ENCODE peak calls at places on chromosomes 13 and 19, in five cellular contexts. One of them, this sample, is unnamed.

GRCh38 chr13:45156565-45157361 is 36.5 kb downstream of the GTF2F2 start:
- DNase-seq in omental fat pad: no peak
- DNase-seq in vagina: no peak
- DNase-seq in AG08395: no peak
- DNase-seq in SJSA1: no peak
- DNase-seq in this sample: no peak

GRCh38 chr19:41373993-41374392 is 2.3 kb upstream of the TMEM91 start:
- DNase-seq in omental fat pad: no peak
- DNase-seq in vagina: no peak
- DNase-seq in AG08395: peak
- DNase-seq in SJSA1: peak
- DNase-seq in this sample: peak

GRCh38 chr13:44930907-44931676 is 58.2 kb downstream of the NUFIP1 start:
- DNase-seq in omental fat pad: no peak
- DNase-seq in vagina: no peak
- DNase-seq in AG08395: peak
- DNase-seq in SJSA1: peak
- DNase-seq in this sample: no peak

GRCh38 chr19:2043864-2044708 is 7.0 kb downstream of the MKNK2 start:
- DNase-seq in omental fat pad: no peak
- DNase-seq in vagina: peak
- DNase-seq in AG08395: no peak
- DNase-seq in SJSA1: no peak
- DNase-seq in this sample: peak

GRCh38 chr19:38429811-38430156 is 3.7 kb upstream of the RYR1 start:
- DNase-seq in omental fat pad: no peak
- DNase-seq in vagina: no peak
- DNase-seq in AG08395: no peak
- DNase-seq in SJSA1: no peak
- DNase-seq in this sample: no peak

GRCh38 chr13:52004508-52005183 is 6.6 kb downstream of the ATP7B start:
- DNase-seq in omental fat pad: no peak
- DNase-seq in vagina: no peak
- DNase-seq in AG08395: no peak
- DNase-seq in SJSA1: no peak
- DNase-seq in this sample: no peak

GRCh38 chr13:29845440-29846056 is 4.9 kb downstream of the UBL3 start:
- DNase-seq in omental fat pad: no peak
- DNase-seq in vagina: no peak
- DNase-seq in AG08395: no peak
- DNase-seq in SJSA1: peak
- DNase-seq in this sample: no peak

GRCh38 chr19:19627716-19628498 is at the start of gene LPAR2:
- DNase-seq in omental fat pad: no peak
- DNase-seq in vagina: no peak
- DNase-seq in AG08395: peak
- DNase-seq in SJSA1: no peak
- DNase-seq in this sample: peak

GRCh38 chr13:21399741-21400140 is 59.4 kb downstream of the ZDHHC20 start:
- DNase-seq in omental fat pad: no peak
- DNase-seq in vagina: no peak
- DNase-seq in AG08395: no peak
- DNase-seq in SJSA1: peak
- DNase-seq in this sample: no peak

GRCh38 chr13:76683854-76684253 is 202.4 kb downstream of the KCTD12 start:
- DNase-seq in omental fat pad: no peak
- DNase-seq in vagina: no peak
- DNase-seq in AG08395: no peak
- DNase-seq in SJSA1: no peak
- DNase-seq in this sample: no peak

GRCh38 chr13:28136916-28137315 is 1.4 kb upstream of the PAN3 start:
- DNase-seq in omental fat pad: no peak
- DNase-seq in vagina: no peak
- DNase-seq in AG08395: no peak
- DNase-seq in SJSA1: peak
- DNase-seq in this sample: no peak

GRCh38 chr13:109336730-109337129 is 449.7 kb downstream of the IRS2 start:
- DNase-seq in omental fat pad: no peak
- DNase-seq in vagina: no peak
- DNase-seq in AG08395: peak
- DNase-seq in SJSA1: peak
- DNase-seq in this sample: no peak

GRCh38 chr19:41994994-41995958 is 1.2 kb upstream of the ATP1A3 start:
- DNase-seq in omental fat pad: no peak
- DNase-seq in vagina: no peak
- DNase-seq in AG08395: no peak
- DNase-seq in SJSA1: no peak
- DNase-seq in this sample: no peak